ENCODE peak calls at places on chromosomes 2 and 18, in eight cellular contexts. G is neural progenitor cell, D is GM23338, N is PC-3, I is OCI-LY7, R is MM.1S, W is SK-N-SH, J is HCT116. E is an unnamed sample.

GRCh38 chr2:11583203-11583752 is 49.4 kb downstream of the GREB1 start:
- DNase-seq in G (peak; percentile 65), D (peak; percentile 51), N (no peak), I (no peak), R (no peak), W (no peak), J (no peak), E (peak; percentile 70)

GRCh38 chr2:162116372-162116771 is 35.7 kb downstream of the GCG start:
- DNase-seq in G (no peak), D (no peak), N (no peak), I (no peak), R (no peak), W (no peak), J (no peak), E (no peak)

GRCh38 chr18:62346327-62347090 is 21.4 kb downstream of the TNFRSF11A start:
- DNase-seq in G (peak; percentile 39), D (peak; percentile 47), N (no peak), I (no peak), R (no peak), W (no peak), J (no peak), E (no peak)

GRCh38 chr2:136162438-136162837 is 44.5 kb upstream of the CXCR4 start:
- DNase-seq in G (no peak), D (no peak), N (no peak), I (no peak), R (no peak), W (no peak), J (no peak), E (no peak)

GRCh38 chr18:10122116-10122515 is 208.3 kb downstream of the VAPA start:
- DNase-seq in G (no peak), D (no peak), N (peak; percentile 66), I (no peak), R (peak; percentile 14), W (no peak), J (no peak), E (peak; percentile 40)

GRCh38 chr2:6103949-6104348 is 411.8 kb downstream of the SOX11 start:
- DNase-seq in G (no peak), D (peak; percentile 37), N (no peak), I (peak; percentile 14), R (no peak), W (no peak), J (no peak), E (no peak)

GRCh38 chr18:55833543-55833942 is 245.6 kb upstream of the TCF4 start:
- DNase-seq in G (no peak), D (no peak), N (peak; percentile 98), I (no peak), R (no peak), W (no peak), J (no peak), E (peak; percentile 60)

GRCh38 chr2:145975406-145975805 is 1455.5 kb upstream of the ZEB2 start:
- DNase-seq in G (no peak), D (no peak), N (no peak), I (no peak), R (no peak), W (no peak), J (no peak), E (no peak)

GRCh38 chr2:31675485-31675901 is 94.8 kb upstream of the SRD5A2 start:
- DNase-seq in G (peak; percentile 74), D (peak; percentile 52), N (peak; percentile 47), I (no peak), R (no peak), W (no peak), J (peak; percentile 15), E (no peak)

GRCh38 chr2:140498360-140498759 is 1632.5 kb downstream of the LRP1B start:
- DNase-seq in G (no peak), D (no peak), N (no peak), I (no peak), R (no peak), W (no peak), J (no peak), E (no peak)

GRCh38 chr2:110770696-110771425 is 38.5 kb downstream of the ACOXL start:
- DNase-seq in G (peak; percentile 95), D (no peak), N (peak; percentile 83), I (no peak), R (no peak), W (peak; percentile 83), J (no peak), E (peak; percentile 42)

GRCh38 chr2:138757376-138757775 is 22.8 kb downstream of the NXPH2 start:
- DNase-seq in G (no peak), D (no peak), N (no peak), I (no peak), R (no peak), W (no peak), J (no peak), E (no peak)

GRCh38 chr2:127104166-127104660 is 2.7 kb downstream of the BIN1 start:
- DNase-seq in G (no peak), D (no peak), N (no peak), I (no peak), R (no peak), W (peak; percentile 17), J (no peak), E (no peak)

GRCh38 chr2:127104881-127105655 is 1.9 kb downstream of the BIN1 start:
- DNase-seq in G (peak; percentile 30), D (no peak), N (no peak), I (no peak), R (no peak), W (peak; percentile 54), J (no peak), E (peak; percentile 36)

GRCh38 chr2:127106998-127107621 is at the start of gene BIN1:
- DNase-seq in G (peak; percentile 97), D (peak; percentile 90), N (peak; percentile 89), I (no peak), R (peak; percentile 91), W (peak; percentile 92), J (peak; percentile 65), E (peak; percentile 95)

GRCh38 chr2:127106457-127106997 is 427 bp downstream of the BIN1 start:
- DNase-seq in G (peak; percentile 47), D (peak; percentile 64), N (no peak), I (no peak), R (no peak), W (peak; percentile 75), J (no peak), E (peak; percentile 51)

DNA sequence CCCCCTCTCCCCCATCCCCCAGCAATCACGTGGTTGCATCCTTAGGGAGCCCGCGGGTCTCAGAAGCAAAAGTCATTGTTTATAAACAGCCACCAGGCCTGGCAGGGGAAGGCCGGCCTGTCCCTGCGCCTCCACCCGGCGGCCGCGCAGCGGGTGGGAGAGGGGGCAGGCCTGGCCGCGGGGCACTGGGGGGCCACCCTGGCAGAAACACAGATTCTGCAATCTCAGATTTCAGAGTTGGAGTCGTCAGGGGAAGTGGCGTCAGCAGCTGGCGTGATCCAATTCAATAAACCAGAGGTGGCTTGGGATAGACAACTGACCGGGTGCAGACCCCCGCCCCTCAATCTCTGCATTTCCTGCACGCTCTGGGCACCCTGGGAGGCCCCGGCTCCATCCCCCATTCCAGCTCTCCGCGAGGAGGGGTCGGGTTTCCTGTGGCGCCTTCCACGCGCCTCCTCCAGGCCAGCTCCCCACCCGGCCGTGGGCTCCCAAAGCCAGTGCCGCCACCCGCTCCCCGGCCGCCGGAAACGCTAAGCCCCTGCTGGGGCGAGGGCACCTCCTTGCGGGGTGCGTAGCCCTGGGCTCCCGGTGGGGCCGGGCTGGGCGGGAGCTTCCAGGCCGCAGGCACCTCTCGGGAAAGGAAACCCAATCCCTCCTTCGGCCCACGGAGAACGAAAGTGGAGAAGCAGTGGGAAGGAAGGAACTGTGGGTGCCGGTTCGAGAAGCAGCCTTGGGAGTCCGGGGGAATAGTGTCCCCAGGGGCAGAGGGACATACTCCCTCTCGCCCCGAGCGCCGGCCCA is 1.1 kb downstream of the BIN1 start:
- DNase-seq in G (peak; percentile 73), D (peak; percentile 77), N (peak; percentile 24), I (no peak), R (no peak), W (peak; percentile 80), J (no peak), E (peak; percentile 76)
- H3K4me3 ChIP-seq in G (peak overlapping the region; percentile 61), D (peak overlapping the region; percentile 85), N (peak overlapping the region; percentile 97), I (no peak overlapping the region), R (peak overlapping the region; percentile 57), W (peak overlapping the region; percentile 87), J (peak overlapping the region; percentile 78), E (peak overlapping the region; percentile 90)

DNA sequence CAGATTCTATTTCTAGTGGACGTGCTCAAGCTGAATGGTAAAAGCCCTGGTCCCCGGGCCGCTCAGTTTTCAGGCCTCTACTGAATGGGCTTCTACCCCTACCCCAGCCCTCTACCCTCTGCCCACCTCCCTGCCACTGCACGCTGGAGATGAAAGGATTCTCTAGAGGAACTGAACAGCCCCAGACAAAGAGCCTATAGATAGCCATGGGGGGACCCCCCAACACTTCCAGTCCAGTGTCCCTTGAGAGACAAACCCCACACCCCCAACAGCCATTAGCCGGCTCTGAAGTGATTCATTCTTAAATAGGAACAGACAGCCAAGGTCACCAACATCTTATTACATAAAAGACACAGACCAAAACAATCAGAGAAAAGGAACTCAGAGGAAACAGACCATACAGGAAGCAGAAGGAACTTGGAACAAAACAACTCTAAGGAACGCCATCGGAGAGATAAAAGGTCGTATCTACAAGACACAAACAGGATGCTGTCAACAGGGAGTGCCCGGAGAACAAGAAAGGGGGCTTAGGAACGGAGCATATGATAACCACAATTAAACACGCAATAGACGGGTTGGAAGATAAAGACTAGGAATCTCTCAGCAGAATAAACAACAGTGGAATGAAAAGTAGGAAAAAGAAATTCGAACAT is 23.5 kb downstream of the TMEM37 start:
- DNase-seq in G (no peak), D (no peak), N (no peak), I (no peak), R (no peak), W (no peak), J (no peak), E (no peak)
- TF ChIP-seq EZH2phosphoT487 in G (no peak), D (no peak), N (no peak), I (no peak), R (no peak), W (no peak), J (no peak), E (no peak)

DNA sequence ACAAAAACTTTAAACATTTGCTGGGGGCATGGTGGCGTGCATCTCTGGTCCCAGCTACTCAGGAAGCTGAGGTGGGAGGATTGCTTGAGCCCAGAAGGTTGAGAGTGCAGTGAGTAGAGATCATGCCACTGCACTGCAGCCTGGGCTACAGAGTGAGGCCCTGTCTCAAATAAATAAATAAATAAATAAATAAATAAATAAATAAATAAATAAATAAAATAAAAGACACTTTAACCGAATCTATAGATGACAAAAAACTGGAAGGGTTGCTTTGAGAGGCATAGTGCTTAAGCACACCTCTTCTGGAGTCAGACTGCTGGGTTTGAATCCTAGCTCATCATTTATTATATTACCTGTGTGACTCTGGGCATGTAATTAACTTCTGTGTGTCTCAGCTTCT is 21.2 kb upstream of the CHN1 start:
- DNase-seq in G (no peak), D (no peak), N (no peak), I (no peak), R (no peak), W (no peak), J (no peak), E (no peak)
- TF ChIP-seq CTCF in G (no peak), D (no peak), N (no peak), I (no peak), R (no peak), W (no peak), J (no peak), E (no peak)

DNA sequence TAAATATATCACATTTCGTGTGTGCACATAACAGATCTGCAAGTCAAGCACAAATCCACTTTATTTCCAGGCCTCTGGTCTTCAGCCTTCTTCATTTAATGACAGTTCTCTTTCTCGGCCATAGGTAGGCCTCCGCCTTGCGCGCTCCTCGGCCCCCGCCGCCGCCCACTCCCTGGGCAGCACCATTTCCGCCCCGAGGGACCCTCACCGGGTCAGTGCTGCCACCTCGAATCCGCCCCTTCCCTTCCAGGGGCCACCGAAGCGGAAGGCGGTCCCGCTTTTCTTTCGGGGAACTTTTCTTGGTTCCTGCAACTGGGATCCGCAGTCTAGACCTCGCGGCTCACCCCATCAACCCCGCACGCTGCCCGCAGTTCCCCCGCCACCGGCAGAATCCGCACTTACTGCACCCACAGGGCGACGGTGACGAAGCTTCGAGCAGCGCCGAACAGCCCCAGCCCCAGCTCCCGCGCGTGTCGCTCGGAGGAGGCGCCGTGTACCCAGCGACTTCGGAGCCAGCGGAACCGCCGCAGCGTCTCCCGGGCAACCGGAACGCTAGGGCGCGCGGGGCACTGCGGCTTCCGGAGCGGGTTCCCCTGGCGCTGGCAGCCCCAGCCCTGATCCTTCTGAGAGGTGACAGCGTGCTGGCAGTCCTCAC is at the start of gene CDKL4:
- DNase-seq in G (no peak), D (no peak), N (no peak), I (no peak), R (no peak), W (peak; percentile 91), J (no peak), E (no peak)
- H3K4me3 ChIP-seq in G (no peak within 1 kb of the TSS), D (no peak within 1 kb of the TSS), N (no peak within 1 kb of the TSS), I (no peak within 1 kb of the TSS), R (no peak within 1 kb of the TSS), W (peak within 1 kb of the TSS; percentile 85), J (no peak within 1 kb of the TSS), E (no peak within 1 kb of the TSS)

E was measured in hepatocyte.